ENCODE peak calls at places on chromosomes 6 and 20, in eight cellular contexts. C, F, W, X, S, A, Z and U are unnamed samples.

GRCh38 chr6:38266921-38267354 is 372.8 kb downstream of the BTBD9 start:
- DNase-seq in X (no peak), C (no peak), F (no peak), Z (no peak), S (no peak), A (no peak), W (no peak), U (no peak)

GRCh38 chr6:149210376-149210775 is 107.1 kb upstream of the TAB2 start:
- DNase-seq in W (no peak), S (no peak), F (no peak), Z (peak; percentile 44), X (no peak), A (no peak), C (no peak), U (no peak)

GRCh38 chr6:96246563-96246962 is 230.8 kb downstream of the FUT9 start:
- DNase-seq in F (no peak), Z (no peak), S (no peak), W (no peak), A (no peak), X (no peak), C (no peak), U (no peak)

GRCh38 chr20:4435671-4436070 is 286.0 kb upstream of the PRND start:
- DNase-seq in S (no peak), C (no peak), W (no peak), Z (no peak), X (no peak), A (peak; percentile 62), F (no peak), U (no peak)

GRCh38 chr6:1116149-1116548 is 195.7 kb upstream of the FOXQ1 start:
- DNase-seq in X (no peak), S (no peak), F (no peak), W (no peak), Z (no peak), A (no peak), C (no peak), U (no peak)

GRCh38 chr6:161489626-161490306 is 215.9 kb upstream of the AGPAT4 start:
- DNase-seq in F (no peak), A (no peak), W (no peak), X (no peak), S (peak; percentile 52), Z (no peak), C (no peak), U (no peak)

GRCh38 chr6:30963641-30964040 is 19.9 kb upstream of the MUC21 start:
- DNase-seq in A (no peak), S (no peak), Z (no peak), C (no peak), F (no peak), X (no peak), W (no peak), U (no peak)

GRCh38 chr6:134835998-134836397 is 113.9 kb downstream of the ALDH8A1 start:
- DNase-seq in S (no peak), X (no peak), A (no peak), W (no peak), F (no peak), C (no peak), Z (no peak), U (no peak)

GRCh38 chr6:13406051-13406477 is 77.7 kb upstream of the TBC1D7 start:
- DNase-seq in C (no peak), S (no peak), W (no peak), Z (no peak), X (no peak), A (no peak), F (peak; percentile 28), U (no peak)

GRCh38 chr20:48819813-48820648 is 7.8 kb downstream of the PREX1 start:
- DNase-seq in F (no peak), Z (no peak), S (no peak), X (no peak), C (no peak), A (no peak), W (no peak), U (peak; percentile 26)

GRCh38 chr20:1381753-1382591 is 10.9 kb downstream of the FKBP1A start:
- DNase-seq in Z (no peak), S (no peak), A (no peak), W (no peak), X (no peak), C (peak; percentile 70), F (no peak), U (no peak)

GRCh38 chr6:24033284-24033683 is 92.7 kb upstream of the NRSN1 start:
- DNase-seq in F (no peak), S (no peak), Z (no peak), W (no peak), C (no peak), A (no peak), X (no peak), U (no peak)

GRCh38 chr20:14951707-14952106 is 614.3 kb upstream of the FLRT3 start:
- DNase-seq in X (peak; percentile 1), F (no peak), S (peak; percentile 84), W (no peak), Z (peak; percentile 46), C (no peak), A (no peak), U (no peak)

GRCh38 chr20:18166241-18166881 is 28.7 kb downstream of the KAT14 start:
- DNase-seq in W (no peak), Z (no peak), S (no peak), X (no peak), F (no peak), C (no peak), A (no peak), U (no peak)

GRCh38 chr6:106913676-106914280 is 60.8 kb downstream of the CD24 start:
- DNase-seq in Z (peak; percentile 89), X (peak; percentile 43), S (no peak), W (no peak), F (no peak), C (no peak), A (peak; percentile 47), U (no peak)

GRCh38 chr6:46507426-46507825 is 16.2 kb upstream of the RCAN2 start:
- DNase-seq in Z (no peak), S (no peak), F (no peak), W (no peak), C (no peak), X (no peak), A (no peak), U (no peak)

GRCh38 chr6:136762022-136762975 is 30.0 kb downstream of the MAP3K5 start:
- DNase-seq in A (no peak), S (no peak), W (no peak), X (no peak), C (no peak), F (no peak), Z (no peak), U (no peak)

GRCh38 chr6:47144306-47144705 is 102.2 kb upstream of the ADGRF1 start:
- DNase-seq in A (no peak), X (no peak), C (no peak), Z (no peak), F (no peak), S (no peak), W (no peak), U (no peak)

GRCh38 chr20:44770480-44771171 is 25.0 kb downstream of the KCNK15 start:
- DNase-seq in Z (no peak), W (no peak), C (no peak), S (no peak), X (no peak), A (no peak), F (no peak), U (no peak)
- TF ChIP-seq CTCF in Z (no peak), W (no peak), C (no peak), S (no peak), X (no peak), A (no peak), F (no peak), U (no peak)

GRCh38 chr20:50301165-50301564 is 110.5 kb downstream of the CEBPB start:
- DNase-seq in F (no peak), A (no peak), Z (no peak), S (no peak), X (no peak), W (no peak), C (no peak), U (no peak)

GRCh38 chr20:50304501-50304856 is 113.8 kb downstream of the CEBPB start:
- DNase-seq in A (no peak), W (no peak), F (peak; percentile 56), C (peak; percentile 89), Z (no peak), S (no peak), X (no peak), U (no peak)

GRCh38 chr20:50303573-50304500 is 113.2 kb downstream of the CEBPB start:
- DNase-seq in X (no peak), A (peak; percentile 98), F (peak; percentile 90), C (peak; percentile 86), S (peak; percentile 42), W (peak; percentile 56), Z (no peak), U (no peak)

GRCh38 chr20:50301712-50302111 is 111.1 kb downstream of the CEBPB start:
- DNase-seq in W (no peak), X (no peak), F (no peak), S (no peak), C (no peak), Z (no peak), A (no peak), U (no peak)

DNA sequence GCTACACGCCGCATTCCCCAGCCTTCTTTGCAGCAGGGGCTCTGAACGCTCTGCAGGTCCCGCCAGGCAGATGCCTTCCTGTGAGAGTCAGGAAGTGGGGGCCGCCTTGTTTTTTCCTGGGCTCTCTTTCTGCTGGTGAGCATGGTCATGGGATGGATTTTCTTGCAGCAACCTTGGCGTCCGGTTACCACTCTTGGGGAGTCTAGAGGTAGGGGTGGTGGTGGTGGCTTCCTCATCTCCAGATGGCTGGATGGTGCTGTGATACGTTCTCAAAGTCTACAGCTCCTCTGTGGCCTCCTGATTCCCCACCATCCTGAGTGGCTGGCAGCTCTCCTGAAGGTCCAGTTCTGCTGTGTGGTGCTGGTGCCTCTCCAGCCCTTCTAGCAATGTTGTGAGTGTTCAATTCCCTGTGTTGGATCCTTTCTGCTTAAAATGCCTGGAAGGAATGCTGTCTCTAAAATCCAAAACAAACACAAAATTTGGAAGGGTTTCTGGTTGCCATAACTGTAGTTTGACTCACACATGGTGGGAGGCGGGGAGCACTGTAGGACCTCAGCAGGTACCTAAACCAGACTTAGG is 111.9 kb downstream of the CEBPB start:
- DNase-seq in S (no peak), W (no peak), A (no peak), Z (no peak), C (no peak), X (no peak), F (peak; percentile 7), U (no peak)
- H3K27ac ChIP-seq in S (no peak overlapping the region), W (no peak overlapping the region), A (peak overlapping the region; percentile 89), Z (no peak overlapping the region), C (peak overlapping the region; percentile 79), X (no peak overlapping the region), F (peak overlapping the region; percentile 25), U (no peak overlapping the region)

GRCh38 chr6:85798934-85799490 is 156.3 kb upstream of the SYNCRIP start:
- DNase-seq in W (peak; percentile 34), Z (no peak), S (no peak), A (no peak), F (no peak), C (no peak), X (no peak), U (no peak)
- TF ChIP-seq CTCF in W (peak; percentile 27), Z (no peak), S (no peak), A (no peak), F (no peak), C (no peak), X (no peak), U (no peak)

DNA sequence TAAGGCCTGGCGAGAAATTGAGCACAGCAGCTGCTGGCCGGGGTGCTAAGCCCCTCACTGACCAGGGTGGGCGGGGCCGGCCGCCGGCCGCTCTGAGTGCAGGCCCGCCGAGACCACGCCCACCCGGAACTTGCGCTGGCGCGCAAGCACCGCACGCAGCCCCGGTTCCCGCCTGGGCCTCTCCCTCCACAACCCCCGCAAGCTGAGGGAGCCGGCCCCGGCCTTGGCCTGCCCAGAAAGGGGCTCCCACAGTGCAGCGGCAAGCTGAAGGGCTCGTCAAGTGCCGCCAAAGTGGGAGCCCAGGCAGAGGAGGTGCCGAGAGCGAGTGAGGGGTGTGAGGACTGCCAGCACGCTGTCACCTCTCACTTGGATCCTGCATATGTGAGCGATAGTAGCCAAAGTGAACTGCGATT is 251.2 kb downstream of the GJA1 start:
- DNase-seq in X (no peak), Z (no peak), C (no peak), F (no peak), W (no peak), A (no peak), S (no peak), U (no peak)
- H3K27ac ChIP-seq in X (no peak overlapping the region), Z (no peak overlapping the region), C (no peak overlapping the region), F (no peak overlapping the region), W (no peak overlapping the region), A (no peak overlapping the region), S (no peak overlapping the region), U (no peak overlapping the region)